ENCODE peak calls at places on chromosomes 7 and 10, in nine cellular contexts. One of them, this sample, is unnamed.

GRCh38 chr7:123460616-123461015 is 73.8 kb downstream of the IQUB start:
- DNase-seq in CD4-positive, CD25-positive, alpha-beta regulatory T cell: no peak
- DNase-seq in pulmonary artery endothelial cell: no peak
- DNase-seq in SJSA1: peak; percentile 74
- DNase-seq in GM06990: no peak
- DNase-seq in hepatocyte: peak; percentile 38
- DNase-seq in esophagus muscularis mucosa: no peak
- DNase-seq in central memory CD4-positive, alpha-beta T cell: no peak
- DNase-seq in OCI-M1: no peak
- DNase-seq in this sample: no peak

GRCh38 chr10:29519670-29520069 is 115.1 kb downstream of the SVIL start:
- DNase-seq in central memory CD4-positive, alpha-beta T cell: no peak
- DNase-seq in pulmonary artery endothelial cell: no peak
- DNase-seq in CD4-positive, CD25-positive, alpha-beta regulatory T cell: no peak
- DNase-seq in SJSA1: no peak
- DNase-seq in esophagus muscularis mucosa: no peak
- DNase-seq in OCI-M1: no peak
- DNase-seq in hepatocyte: no peak
- DNase-seq in GM06990: no peak
- DNase-seq in this sample: no peak

GRCh38 chr7:121515651-121516401 is 119.7 kb upstream of the FAM3C start:
- DNase-seq in esophagus muscularis mucosa: no peak
- DNase-seq in GM06990: no peak
- DNase-seq in hepatocyte: no peak
- DNase-seq in CD4-positive, CD25-positive, alpha-beta regulatory T cell: no peak
- DNase-seq in SJSA1: no peak
- DNase-seq in OCI-M1: no peak
- DNase-seq in pulmonary artery endothelial cell: no peak
- DNase-seq in central memory CD4-positive, alpha-beta T cell: no peak
- DNase-seq in this sample: no peak

GRCh38 chr10:127036987-127037386 is 131.8 kb downstream of the DOCK1 start:
- DNase-seq in esophagus muscularis mucosa: no peak
- DNase-seq in CD4-positive, CD25-positive, alpha-beta regulatory T cell: no peak
- DNase-seq in GM06990: no peak
- DNase-seq in central memory CD4-positive, alpha-beta T cell: no peak
- DNase-seq in pulmonary artery endothelial cell: no peak
- DNase-seq in OCI-M1: no peak
- DNase-seq in hepatocyte: no peak
- DNase-seq in SJSA1: no peak
- DNase-seq in this sample: no peak

GRCh38 chr10:93061594-93062498 is 1.2 kb downstream of the CYP26C1 start:
- DNase-seq in central memory CD4-positive, alpha-beta T cell: no peak
- DNase-seq in pulmonary artery endothelial cell: no peak
- DNase-seq in GM06990: no peak
- DNase-seq in OCI-M1: no peak
- DNase-seq in esophagus muscularis mucosa: peak; percentile 72
- DNase-seq in SJSA1: no peak
- DNase-seq in hepatocyte: no peak
- DNase-seq in CD4-positive, CD25-positive, alpha-beta regulatory T cell: no peak
- DNase-seq in this sample: no peak

GRCh38 chr7:55069271-55069792 is 50.5 kb downstream of the EGFR start:
- DNase-seq in central memory CD4-positive, alpha-beta T cell: no peak
- DNase-seq in pulmonary artery endothelial cell: no peak
- DNase-seq in OCI-M1: no peak
- DNase-seq in hepatocyte: no peak
- DNase-seq in SJSA1: no peak
- DNase-seq in CD4-positive, CD25-positive, alpha-beta regulatory T cell: no peak
- DNase-seq in esophagus muscularis mucosa: no peak
- DNase-seq in GM06990: no peak
- DNase-seq in this sample: no peak

GRCh38 chr10:96873756-96874467 is 41.8 kb downstream of the LCOR start:
- DNase-seq in OCI-M1: no peak
- DNase-seq in CD4-positive, CD25-positive, alpha-beta regulatory T cell: no peak
- DNase-seq in SJSA1: no peak
- DNase-seq in pulmonary artery endothelial cell: no peak
- DNase-seq in esophagus muscularis mucosa: no peak
- DNase-seq in GM06990: no peak
- DNase-seq in central memory CD4-positive, alpha-beta T cell: no peak
- DNase-seq in hepatocyte: no peak
- DNase-seq in this sample: no peak

GRCh38 chr10:133010095-133010837 is 67.9 kb upstream of the CFAP46 start:
- DNase-seq in central memory CD4-positive, alpha-beta T cell: no peak
- DNase-seq in esophagus muscularis mucosa: peak; percentile 98
- DNase-seq in SJSA1: no peak
- DNase-seq in pulmonary artery endothelial cell: no peak
- DNase-seq in CD4-positive, CD25-positive, alpha-beta regulatory T cell: no peak
- DNase-seq in hepatocyte: no peak
- DNase-seq in OCI-M1: no peak
- DNase-seq in GM06990: no peak
- DNase-seq in this sample: no peak

GRCh38 chr10:21525367-21526183 is at the start of gene SKIDA1:
- DNase-seq in CD4-positive, CD25-positive, alpha-beta regulatory T cell: peak; percentile 69
- DNase-seq in GM06990: peak; percentile 75
- DNase-seq in SJSA1: peak; percentile 88
- DNase-seq in hepatocyte: peak; percentile 93
- DNase-seq in OCI-M1: peak; percentile 96
- DNase-seq in esophagus muscularis mucosa: no peak
- DNase-seq in central memory CD4-positive, alpha-beta T cell: peak; percentile 74
- DNase-seq in pulmonary artery endothelial cell: peak; percentile 75
- DNase-seq in this sample: peak; percentile 82

This sample was measured in GM12865.